ENCODE peak calls at places on chromosomes 12 and 14, in six cellular contexts. T is gastrocnemius medialis, L is HAP-1, H is uterus, C is fibroblast of lung, I is upper lobe of right lung. P is an unnamed sample.

GRCh38 chr14:61296707-61297502 is 15.8 kb upstream of the TMEM30B start:
- DNase-seq in T (no peak), L (no peak), H (no peak), C (peak; percentile 21), I (no peak), P (no peak)

GRCh38 chr12:62537544-62537943 is 70.9 kb downstream of the MON2 start:
- DNase-seq in T (no peak), L (no peak), H (no peak), C (peak; percentile 84), I (no peak), P (peak; percentile 72)

GRCh38 chr12:113358381-113359132 is at the start of gene PLBD2:
- DNase-seq in T (peak; percentile 92), L (peak; percentile 97), H (peak; percentile 94), C (peak; percentile 90), I (peak; percentile 97), P (peak; percentile 97)

GRCh38 chr12:47017901-47018479 is 61.4 kb upstream of the PCED1B start:
- DNase-seq in T (no peak), L (no peak), H (no peak), C (peak; percentile 71), I (no peak), P (no peak)

GRCh38 chr12:124829708-124830304 is 33.9 kb downstream of the SCARB1 start:
- DNase-seq in T (no peak), L (no peak), H (no peak), C (no peak), I (no peak), P (no peak)

GRCh38 chr12:27061317-27061716 is 21.1 kb downstream of the C12orf71 start:
- DNase-seq in T (no peak), L (no peak), H (no peak), C (no peak), I (no peak), P (no peak)

GRCh38 chr12:52189376-52190174 is 2.2 kb downstream of the KRT80 start:
- DNase-seq in T (no peak), L (no peak), H (no peak), C (peak; percentile 77), I (no peak), P (no peak)

GRCh38 chr12:48197967-48198618 is 5.0 kb downstream of the OR10AD1 start:
- DNase-seq in T (peak; percentile 98), L (peak; percentile 91), H (peak; percentile 93), C (peak; percentile 95), I (peak; percentile 99), P (peak; percentile 95)

GRCh38 chr12:120228291-120229070 is 27.6 kb upstream of the RPLP0 start:
- DNase-seq in T (peak; percentile 71), L (peak; percentile 92), H (peak; percentile 87), C (peak; percentile 70), I (peak; percentile 93), P (peak; percentile 57)

GRCh38 chr14:33430414-33430813 is 491.7 kb downstream of the NPAS3 start:
- DNase-seq in T (no peak), L (no peak), H (no peak), C (no peak), I (no peak), P (no peak)

GRCh38 chr12:105793421-105793820 is 345.3 kb downstream of the NUAK1 start:
- DNase-seq in T (no peak), L (no peak), H (no peak), C (no peak), I (no peak), P (no peak)

GRCh38 chr12:89081709-89082108 is 270.6 kb downstream of the DUSP6 start:
- DNase-seq in T (no peak), L (no peak), H (no peak), C (no peak), I (no peak), P (no peak)

GRCh38 chr14:59360923-59361794 is 104.0 kb downstream of the GPR135 start:
- DNase-seq in T (peak; percentile 67), L (no peak), H (peak; percentile 61), C (peak; percentile 92), I (peak; percentile 79), P (no peak)

GRCh38 chr12:127125607-127126259 is 1141.2 kb upstream of the TMEM132C start:
- DNase-seq in T (no peak), L (no peak), H (no peak), C (peak; percentile 86), I (no peak), P (no peak)

GRCh38 chr12:124831590-124831989 is 32.1 kb downstream of the SCARB1 start:
- DNase-seq in T (no peak), L (no peak), H (no peak), C (no peak), I (no peak), P (no peak)

GRCh38 chr12:29521951-29522350 is 24.5 kb upstream of the OVCH1 start:
- DNase-seq in T (no peak), L (no peak), H (no peak), C (peak; percentile 72), I (no peak), P (no peak)

GRCh38 chr14:22047105-22047504 is 373.5 kb upstream of the OR4E1 start:
- DNase-seq in T (no peak), L (no peak), H (no peak), C (no peak), I (no peak), P (no peak)

GRCh38 chr12:47818701-47819543 is 781 bp downstream of the HDAC7 start:
- DNase-seq in T (no peak), L (peak; percentile 58), H (peak; percentile 72), C (no peak), I (peak; percentile 91), P (no peak)

GRCh38 chr14:56422703-56423213 is 156.8 kb upstream of the TMEM260 start:
- DNase-seq in T (peak; percentile 6), L (peak; percentile 39), H (peak; percentile 70), C (peak; percentile 75), I (no peak), P (peak; percentile 77)
- H3K4me1 ChIP-seq in T (peaks cover 3% of the 10 kb centered on the region), L (no peaks in the 10 kb centered on the region), H (no peaks in the 10 kb centered on the region), C (no peaks in the 10 kb centered on the region), I (peaks cover 8% of the 10 kb centered on the region), P (peaks cover 4% of the 10 kb centered on the region)

GRCh38 chr12:1932264-1932777 is 13.9 kb upstream of the CACNA2D4 start:
- DNase-seq in T (no peak), L (peak; percentile 3), H (peak; percentile 63), C (peak; percentile 48), I (peak; percentile 68), P (no peak)
- H3K4me1 ChIP-seq in T (peaks cover 21% of the 10 kb centered on the region), L (no peaks in the 10 kb centered on the region), H (peaks cover 5% of the 10 kb centered on the region), C (peaks cover 7% of the 10 kb centered on the region), I (no peaks in the 10 kb centered on the region), P (peaks cover 9% of the 10 kb centered on the region)

GRCh38 chr14:95493503-95493902 is 22.9 kb downstream of the SYNE3 start:
- DNase-seq in T (no peak), L (no peak), H (no peak), C (no peak), I (no peak), P (no peak)
- H3K4me1 ChIP-seq in T (peaks cover 41% of the 10 kb centered on the region), L (no peaks in the 10 kb centered on the region), H (peaks cover 13% of the 10 kb centered on the region), C (peaks cover 28% of the 10 kb centered on the region), I (peaks cover 40% of the 10 kb centered on the region), P (peaks cover 55% of the 10 kb centered on the region)

GRCh38 chr12:42921741-42922511 is 332.4 kb upstream of the PRICKLE1 start:
- DNase-seq in T (no peak), L (no peak), H (no peak), C (peak; percentile 84), I (no peak), P (no peak)
- H3K4me1 ChIP-seq in T (peaks cover 9% of the 10 kb centered on the region), L (no peaks in the 10 kb centered on the region), H (no peaks in the 10 kb centered on the region), C (no peaks in the 10 kb centered on the region), I (peaks cover 13% of the 10 kb centered on the region), P (no peaks in the 10 kb centered on the region)

DNA sequence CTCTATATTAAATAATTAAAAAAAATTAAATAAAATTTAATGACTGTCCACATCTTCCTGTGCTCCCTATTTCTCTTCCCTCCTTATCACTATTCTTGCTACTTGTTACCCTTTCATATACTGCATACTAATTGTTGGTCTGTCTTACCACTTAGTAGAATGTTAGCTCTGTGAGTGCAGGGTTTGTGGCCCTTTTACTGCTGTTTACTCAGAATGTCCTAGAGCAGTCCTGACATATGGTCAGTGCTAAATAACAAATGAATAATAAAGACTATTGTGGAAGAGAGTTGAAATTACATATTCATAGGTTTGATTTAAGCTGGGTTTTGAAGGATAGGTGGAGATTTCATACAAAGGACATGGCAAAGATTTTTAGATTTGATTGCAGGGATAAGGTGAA is 24.5 kb downstream of the KTN1 start:
- DNase-seq in T (no peak), L (no peak), H (no peak), C (no peak), I (no peak), P (no peak)
- H3K4me1 ChIP-seq in T (peaks cover 92% of the 10 kb centered on the region), L (peaks cover 66% of the 10 kb centered on the region), H (peaks cover 5% of the 10 kb centered on the region), C (peaks cover 3% of the 10 kb centered on the region), I (peaks cover 12% of the 10 kb centered on the region), P (no peaks in the 10 kb centered on the region)

GRCh38 chr12:50569876-50570275 is 65.1 kb downstream of the DIP2B start:
- DNase-seq in T (no peak), L (no peak), H (no peak), C (peak; percentile 35), I (no peak), P (no peak)

GRCh38 chr12:50572275-50572674 is 67.5 kb downstream of the DIP2B start:
- DNase-seq in T (no peak), L (no peak), H (no peak), C (peak; percentile 78), I (no peak), P (no peak)

GRCh38 chr12:50568338-50569155 is 63.8 kb downstream of the DIP2B start:
- DNase-seq in T (no peak), L (no peak), H (no peak), C (peak; percentile 23), I (no peak), P (no peak)

GRCh38 chr12:50567926-50568325 is 63.1 kb downstream of the DIP2B start:
- DNase-seq in T (no peak), L (no peak), H (no peak), C (peak; percentile 48), I (no peak), P (no peak)

DNA sequence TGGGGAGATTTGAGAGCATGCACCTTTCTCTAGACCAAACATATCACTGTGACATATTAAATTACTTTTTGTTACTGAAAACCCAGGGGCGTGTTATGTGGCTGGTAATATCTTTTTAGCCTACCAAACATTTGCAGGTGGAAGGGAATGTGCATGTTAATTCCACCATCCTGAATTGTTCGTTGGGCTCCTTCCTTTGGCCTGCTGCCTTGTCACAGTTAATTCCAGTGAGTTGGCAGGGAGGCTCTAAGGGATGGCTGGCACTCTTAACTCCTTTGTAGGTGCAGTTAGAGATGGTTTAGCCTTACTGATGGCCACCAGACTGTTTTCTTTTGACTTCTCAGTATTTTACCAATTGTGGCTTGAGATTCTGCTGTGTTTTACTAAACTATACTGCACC is 64.5 kb downstream of the DIP2B start:
- DNase-seq in T (no peak), L (no peak), H (no peak), C (peak; percentile 23), I (no peak), P (no peak)
- H3K4me1 ChIP-seq in T (peaks cover 57% of the 10 kb centered on the region), L (peaks cover 25% of the 10 kb centered on the region), H (peaks cover 25% of the 10 kb centered on the region), C (peaks cover 27% of the 10 kb centered on the region), I (peaks cover 61% of the 10 kb centered on the region), P (no peaks in the 10 kb centered on the region)